ENCODE peak calls at places on chromosomes 11 and 22, in nine cellular contexts. Y, U, J, F, E, T, G, K and B are unnamed samples.
A peak's percentile ranks its signal among the peaks of the same experiment; 100 is the strongest.

GRCh38 chr22:31681625-31682345 is 19.8 kb upstream of the PISD start:
- DNase-seq in J (no peak), G (no peak), E (peak; percentile 76), U (no peak), T (no peak), K (no peak), Y (no peak), F (no peak), B (no peak)

GRCh38 chr11:129592191-129592590 is 216.5 kb downstream of the BARX2 start:
- DNase-seq in T (no peak), G (no peak), K (no peak), Y (no peak), E (no peak), F (no peak), J (no peak), U (no peak), B (no peak)

GRCh38 chr11:110912437-110912836 is 200.2 kb upstream of the ARHGAP20 start:
- DNase-seq in K (no peak), T (no peak), F (no peak), Y (no peak), E (no peak), U (no peak), G (no peak), J (no peak), B (no peak)

GRCh38 chr11:126797801-126798200 is 202.8 kb downstream of the KIRREL3 start:
- DNase-seq in T (no peak), Y (no peak), F (no peak), U (no peak), G (no peak), K (no peak), E (no peak), J (no peak), B (no peak)

GRCh38 chr11:86039094-86039493 is 29.8 kb downstream of the PICALM start:
- DNase-seq in F (no peak), G (no peak), Y (no peak), U (no peak), K (no peak), J (no peak), E (no peak), T (no peak), B (no peak)

GRCh38 chr22:31496735-31497146 is 405 bp downstream of the SFI1 start:
- DNase-seq in F (peak; percentile 15), G (no peak), U (no peak), T (no peak), J (no peak), K (peak; percentile 66), Y (peak; percentile 38), E (peak; percentile 6), B (peak; percentile 54)

GRCh38 chr11:6468712-6469495 is 4.8 kb downstream of the TRIM3 start:
- DNase-seq in G (no peak), Y (no peak), T (peak; percentile 86), U (peak; percentile 79), J (peak; percentile 99), E (peak; percentile 51), F (peak; percentile 91), K (no peak), B (peak; percentile 91)

GRCh38 chr11:43988040-43988793 is 45.8 kb downstream of the C11orf96 start:
- DNase-seq in T (no peak), E (no peak), K (no peak), Y (no peak), F (no peak), J (no peak), G (no peak), U (no peak), B (no peak)

GRCh38 chr11:32297629-32298028 is 137.7 kb downstream of the WT1 start:
- DNase-seq in Y (no peak), E (peak; percentile 61), G (no peak), F (peak; percentile 22), K (no peak), J (no peak), U (peak; percentile 56), T (no peak), B (no peak)

GRCh38 chr11:22479133-22479690 is 141.0 kb downstream of the SLC17A6 start:
- DNase-seq in G (no peak), T (no peak), K (no peak), Y (no peak), U (no peak), F (no peak), J (no peak), E (peak; percentile 71), B (no peak)

GRCh38 chr22:36279219-36279666 is 26.3 kb downstream of the APOL1 start:
- DNase-seq in K (no peak), T (no peak), E (no peak), F (no peak), J (no peak), G (no peak), U (no peak), Y (no peak), B (no peak)

GRCh38 chr11:70111269-70112016 is 33.3 kb downstream of the ANO1 start:
- DNase-seq in J (no peak), F (no peak), U (peak; percentile 41), G (no peak), T (peak; percentile 55), K (no peak), Y (no peak), E (peak; percentile 67), B (peak; percentile 46)

GRCh38 chr11:45472713-45473317 is 186.7 kb upstream of the SYT13 start:
- DNase-seq in G (no peak), T (no peak), J (no peak), K (no peak), U (no peak), E (no peak), F (no peak), Y (no peak), B (no peak)

GRCh38 chr11:15222777-15223176 is 108.1 kb downstream of the INSC start:
- DNase-seq in T (no peak), Y (no peak), K (no peak), G (no peak), F (no peak), U (no peak), J (no peak), E (no peak), B (no peak)

GRCh38 chr11:26228778-26229177 is 103.2 kb upstream of the ANO3 start:
- DNase-seq in T (no peak), F (no peak), U (no peak), Y (no peak), K (no peak), E (no peak), G (no peak), J (no peak), B (no peak)

GRCh38 chr22:36287881-36288515 is 35.1 kb downstream of the APOL1 start:
- DNase-seq in Y (no peak), J (no peak), E (no peak), F (no peak), G (no peak), K (no peak), U (no peak), T (no peak), B (no peak)

GRCh38 chr11:36741515-36741914 is 143.5 kb upstream of the RAG2 start:
- DNase-seq in J (no peak), Y (no peak), F (no peak), E (no peak), G (no peak), U (no peak), T (no peak), K (no peak), B (no peak)

GRCh38 chr11:121265586-121265985 is 27.0 kb upstream of the SC5D start:
- DNase-seq in T (no peak), F (peak; percentile 45), G (no peak), E (no peak), Y (no peak), K (no peak), U (no peak), J (no peak), B (no peak)

GRCh38 chr11:65212226-65212801 is 30.6 kb downstream of the CAPN1 start:
- DNase-seq in Y (no peak), K (no peak), J (no peak), T (no peak), E (no peak), U (no peak), F (no peak), G (no peak), B (no peak)

GRCh38 chr22:26597026-26597425 is 7.1 kb upstream of the TPST2 start:
- DNase-seq in T (no peak), U (no peak), J (no peak), Y (no peak), K (peak; percentile 25), F (no peak), E (no peak), G (no peak), B (no peak)

GRCh38 chr11:9280655-9281301 is 15.6 kb upstream of the DENND5A start:
- DNase-seq in F (no peak), J (no peak), E (peak; percentile 58), Y (no peak), G (no peak), U (no peak), T (no peak), K (peak; percentile 54), B (peak; percentile 62)

GRCh38 chr22:49479566-49479965 is 348.1 kb downstream of the BRD1 start:
- DNase-seq in K (no peak), T (no peak), E (no peak), F (no peak), Y (no peak), G (no peak), J (no peak), U (no peak), B (no peak)

GRCh38 chr22:28112548-28113043 is 193.5 kb upstream of the PITPNB start:
- DNase-seq in E (peak; percentile 75), K (no peak), G (no peak), U (no peak), T (peak; percentile 25), J (no peak), F (peak; percentile 82), Y (no peak), B (no peak)

GRCh38 chr11:61083601-61084147 is 18.6 kb upstream of the CD5 start:
- DNase-seq in G (no peak), J (no peak), K (peak; percentile 76), F (no peak), Y (peak; percentile 58), T (no peak), E (no peak), U (no peak), B (no peak)

GRCh38 chr11:14232652-14233051 is 126.3 kb downstream of the RRAS2 start:
- DNase-seq in T (no peak), Y (no peak), E (no peak), J (no peak), G (no peak), K (no peak), F (no peak), U (no peak), B (no peak)

GRCh38 chr11:2933376-2934056 is 4.3 kb upstream of the PHLDA2 start:
- DNase-seq in K (peak; percentile 62), G (peak; percentile 65), Y (peak; percentile 24), T (peak; percentile 75), E (peak; percentile 88), U (no peak), F (no peak), J (no peak), B (peak; percentile 78)

GRCh38 chr11:111996129-111996528 is 29.1 kb upstream of the DLAT start:
- DNase-seq in J (no peak), U (no peak), E (no peak), K (no peak), G (no peak), T (no peak), Y (no peak), F (no peak), B (no peak)

GRCh38 chr11:113977701-113978100 is 2.8 kb downstream of the HTR3A start:
- DNase-seq in E (no peak), J (no peak), F (no peak), T (no peak), K (no peak), Y (no peak), U (no peak), G (no peak), B (no peak)

GRCh38 chr11:6249822-6250555 is 9.6 kb upstream of the CCKBR start:
- DNase-seq in G (no peak), J (no peak), F (peak; percentile 54), U (no peak), E (peak; percentile 80), K (no peak), Y (no peak), T (peak; percentile 78), B (peak; percentile 57)